ENCODE peak calls at places on chromosome 17, in six cellular contexts. One of them, this sample, is unnamed.

GRCh38 chr17:51734976-51735375 is 423.5 kb downstream of the CA10 start:
- DNase-seq in ovary: no peak
- DNase-seq in cardiac muscle cell: no peak
- DNase-seq in breast epithelium: no peak
- DNase-seq in pancreas: no peak
- DNase-seq in adrenal gland: no peak
- DNase-seq in this sample: no peak

GRCh38 chr17:57408064-57408811 is 151.9 kb downstream of the MSI2 start:
- DNase-seq in ovary: no peak
- DNase-seq in cardiac muscle cell: no peak
- DNase-seq in adrenal gland: no peak
- DNase-seq in pancreas: no peak
- DNase-seq in breast epithelium: no peak
- DNase-seq in this sample: peak; percentile 31

GRCh38 chr17:7380321-7380720 is 568 bp upstream of the TNK1 start:
- DNase-seq in adrenal gland: peak; percentile 68
- DNase-seq in ovary: peak; percentile 64
- DNase-seq in pancreas: peak; percentile 79
- DNase-seq in breast epithelium: peak; percentile 74
- DNase-seq in cardiac muscle cell: peak; percentile 71
- DNase-seq in this sample: no peak

GRCh38 chr17:78176548-78177025 is 8.2 kb downstream of the SYNGR2 start:
- DNase-seq in cardiac muscle cell: peak; percentile 61
- DNase-seq in ovary: peak; percentile 58
- DNase-seq in adrenal gland: peak; percentile 82
- DNase-seq in breast epithelium: no peak
- DNase-seq in pancreas: peak; percentile 82
- DNase-seq in this sample: peak; percentile 71

GRCh38 chr17:78515480-78515879 is 61.7 kb downstream of the DNAH17 start:
- DNase-seq in breast epithelium: no peak
- DNase-seq in pancreas: no peak
- DNase-seq in cardiac muscle cell: no peak
- DNase-seq in ovary: no peak
- DNase-seq in adrenal gland: no peak
- DNase-seq in this sample: no peak

GRCh38 chr17:2751482-2751881 is 2.0 kb upstream of the CCDC92B start:
- DNase-seq in breast epithelium: no peak
- DNase-seq in pancreas: no peak
- DNase-seq in ovary: no peak
- DNase-seq in adrenal gland: no peak
- DNase-seq in cardiac muscle cell: no peak
- DNase-seq in this sample: no peak

GRCh38 chr17:59434429-59434828 is 103.0 kb downstream of the YPEL2 start:
- DNase-seq in pancreas: no peak
- DNase-seq in adrenal gland: no peak
- DNase-seq in breast epithelium: no peak
- DNase-seq in ovary: no peak
- DNase-seq in cardiac muscle cell: no peak
- DNase-seq in this sample: no peak

GRCh38 chr17:77892031-77892430 is 66.5 kb upstream of the TNRC6C start:
- DNase-seq in cardiac muscle cell: no peak
- DNase-seq in adrenal gland: no peak
- DNase-seq in pancreas: no peak
- DNase-seq in breast epithelium: no peak
- DNase-seq in ovary: no peak
- DNase-seq in this sample: no peak

GRCh38 chr17:75693500-75694481 is 26.7 kb downstream of the SAP30BP start:
- DNase-seq in cardiac muscle cell: peak; percentile 81
- DNase-seq in breast epithelium: peak; percentile 99
- DNase-seq in adrenal gland: peak; percentile 53
- DNase-seq in ovary: no peak
- DNase-seq in pancreas: peak; percentile 70
- DNase-seq in this sample: no peak

GRCh38 chr17:72004476-72005331 is 116.1 kb upstream of the SOX9 start:
- DNase-seq in adrenal gland: no peak
- DNase-seq in ovary: no peak
- DNase-seq in pancreas: no peak
- DNase-seq in cardiac muscle cell: peak; percentile 5
- DNase-seq in breast epithelium: no peak
- DNase-seq in this sample: no peak

GRCh38 chr17:41799366-41799765 is 12.4 kb downstream of the P3H4 start:
- DNase-seq in cardiac muscle cell: no peak
- DNase-seq in ovary: no peak
- DNase-seq in breast epithelium: no peak
- DNase-seq in pancreas: no peak
- DNase-seq in adrenal gland: no peak
- DNase-seq in this sample: no peak

GRCh38 chr17:32259596-32259995 is 6.0 kb upstream of the RHBDL3 start:
- DNase-seq in adrenal gland: peak; percentile 56
- DNase-seq in breast epithelium: no peak
- DNase-seq in ovary: no peak
- DNase-seq in pancreas: no peak
- DNase-seq in cardiac muscle cell: peak; percentile 63
- DNase-seq in this sample: no peak

GRCh38 chr17:259341-259976 is 78.0 kb upstream of the DOC2B start:
- DNase-seq in breast epithelium: no peak
- DNase-seq in cardiac muscle cell: no peak
- DNase-seq in adrenal gland: peak; percentile 16
- DNase-seq in pancreas: no peak
- DNase-seq in ovary: no peak
- DNase-seq in this sample: no peak

GRCh38 chr17:57385975-57386374 is 129.7 kb downstream of the MSI2 start:
- DNase-seq in ovary: no peak
- DNase-seq in breast epithelium: no peak
- DNase-seq in adrenal gland: no peak
- DNase-seq in cardiac muscle cell: no peak
- DNase-seq in pancreas: no peak
- DNase-seq in this sample: no peak

GRCh38 chr17:40772101-40772500 is at the start of gene KRT26:
- DNase-seq in adrenal gland: no peak
- DNase-seq in ovary: no peak
- DNase-seq in breast epithelium: no peak
- DNase-seq in cardiac muscle cell: no peak
- DNase-seq in pancreas: no peak
- DNase-seq in this sample: no peak
- H3K27me3 ChIP-seq in adrenal gland: peaks cover 12% of the 10 kb centered on the region
- H3K27me3 ChIP-seq in ovary: no peaks in the 10 kb centered on the region
- H3K27me3 ChIP-seq in breast epithelium: peaks cover 7% of the 10 kb centered on the region
- H3K27me3 ChIP-seq in cardiac muscle cell: no peaks in the 10 kb centered on the region
- H3K27me3 ChIP-seq in pancreas: no peaks in the 10 kb centered on the region
- H3K27me3 ChIP-seq in this sample: peaks cover 4% of the 10 kb centered on the region

DNA sequence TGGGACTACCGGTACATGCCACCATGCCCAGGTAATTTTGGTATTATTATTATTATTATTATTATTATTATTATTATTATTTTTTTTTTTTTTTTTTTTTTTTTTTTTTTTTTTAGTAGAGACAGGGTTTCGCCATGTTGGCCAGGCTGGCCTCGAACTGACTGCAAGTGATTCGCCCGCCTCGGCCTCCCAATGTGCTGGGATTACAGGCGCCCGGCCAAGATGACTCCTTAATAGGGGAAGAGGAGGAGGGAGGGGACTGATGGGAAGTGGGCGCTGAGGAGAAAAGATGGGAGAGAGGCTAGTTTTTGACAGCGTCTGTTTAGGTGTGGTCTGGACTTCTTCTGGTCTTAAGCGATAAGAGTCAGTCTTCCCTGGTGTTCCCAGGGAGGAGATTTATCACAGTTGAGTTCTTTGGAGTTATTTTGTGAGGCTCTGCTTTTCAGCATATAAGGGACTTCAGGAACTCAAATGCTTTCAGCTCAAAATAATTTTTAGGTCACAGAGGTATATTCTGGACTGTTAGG is 34.4 kb upstream of the SLC5A10 start:
- DNase-seq in breast epithelium: no peak
- DNase-seq in cardiac muscle cell: no peak
- DNase-seq in ovary: no peak
- DNase-seq in adrenal gland: no peak
- DNase-seq in pancreas: no peak
- DNase-seq in this sample: no peak
- H3K4me1 ChIP-seq in breast epithelium: no peaks in the 10 kb centered on the region
- H3K4me1 ChIP-seq in cardiac muscle cell: peaks cover 20% of the 10 kb centered on the region
- H3K4me1 ChIP-seq in ovary: peaks cover 3% of the 10 kb centered on the region
- H3K4me1 ChIP-seq in adrenal gland: peaks cover 15% of the 10 kb centered on the region
- H3K4me1 ChIP-seq in pancreas: peaks cover 29% of the 10 kb centered on the region
- H3K4me1 ChIP-seq in this sample: peaks cover 26% of the 10 kb centered on the region

GRCh38 chr17:62804822-62805221 is 3.3 kb downstream of the MARCHF10 start:
- DNase-seq in breast epithelium: no peak
- DNase-seq in ovary: no peak
- DNase-seq in adrenal gland: no peak
- DNase-seq in pancreas: no peak
- DNase-seq in cardiac muscle cell: no peak
- DNase-seq in this sample: no peak
- H3K27me3 ChIP-seq in breast epithelium: no peaks in the 10 kb centered on the region
- H3K27me3 ChIP-seq in ovary: no peaks in the 10 kb centered on the region
- H3K27me3 ChIP-seq in adrenal gland: peaks cover 31% of the 10 kb centered on the region
- H3K27me3 ChIP-seq in pancreas: no peaks in the 10 kb centered on the region
- H3K27me3 ChIP-seq in cardiac muscle cell: no peaks in the 10 kb centered on the region
- H3K27me3 ChIP-seq in this sample: no peaks in the 10 kb centered on the region

DNA sequence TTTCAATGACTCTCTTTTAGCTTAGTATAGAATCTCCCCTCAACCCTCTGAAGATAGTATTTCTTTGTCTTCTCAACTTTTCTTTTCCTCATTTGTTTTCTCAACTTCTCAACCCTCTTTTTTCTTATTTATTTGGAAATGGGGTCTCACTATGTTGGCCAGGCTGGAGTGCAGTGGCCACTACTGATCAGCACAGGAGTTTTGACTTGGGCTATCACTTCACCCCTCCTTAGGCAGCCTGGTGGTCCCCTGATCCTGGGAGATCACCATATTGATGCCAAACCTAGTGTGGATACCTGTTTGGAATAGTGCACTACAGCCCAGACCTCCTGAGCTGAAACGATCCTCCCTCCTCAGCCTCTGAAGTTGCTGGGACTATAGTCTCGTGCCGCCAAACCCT is 79.8 kb downstream of the PITPNC1 start:
- DNase-seq in cardiac muscle cell: no peak
- DNase-seq in pancreas: no peak
- DNase-seq in ovary: no peak
- DNase-seq in breast epithelium: no peak
- DNase-seq in adrenal gland: no peak
- DNase-seq in this sample: no peak
- H3K4me1 ChIP-seq in cardiac muscle cell: no peaks in the 10 kb centered on the region
- H3K4me1 ChIP-seq in pancreas: no peaks in the 10 kb centered on the region
- H3K4me1 ChIP-seq in ovary: no peaks in the 10 kb centered on the region
- H3K4me1 ChIP-seq in breast epithelium: no peaks in the 10 kb centered on the region
- H3K4me1 ChIP-seq in adrenal gland: no peaks in the 10 kb centered on the region
- H3K4me1 ChIP-seq in this sample: peaks cover 47% of the 10 kb centered on the region

DNA sequence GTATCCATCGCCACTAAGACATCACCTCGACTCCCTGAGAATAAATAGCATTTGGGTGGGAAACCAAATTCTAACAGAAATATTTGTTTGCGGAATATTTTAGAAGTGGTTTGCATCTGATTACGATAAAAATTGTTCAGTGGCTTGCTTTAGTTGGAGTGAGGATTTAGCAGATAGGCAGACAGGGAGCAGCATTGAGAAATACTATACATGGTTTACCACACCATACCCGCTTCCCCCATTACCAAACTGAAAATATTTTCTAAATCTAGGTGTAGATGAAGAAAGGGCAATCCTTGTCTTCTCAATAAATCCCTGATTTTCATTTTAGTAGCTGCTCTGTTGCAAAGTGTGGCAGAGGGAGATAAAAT is 895 bp upstream of the BAHCC1 start:
- DNase-seq in adrenal gland: no peak
- DNase-seq in breast epithelium: no peak
- DNase-seq in cardiac muscle cell: no peak
- DNase-seq in pancreas: no peak
- DNase-seq in ovary: no peak
- DNase-seq in this sample: no peak
- H3K27me3 ChIP-seq in adrenal gland: no peaks in the 10 kb centered on the region
- H3K27me3 ChIP-seq in breast epithelium: no peaks in the 10 kb centered on the region
- H3K27me3 ChIP-seq in cardiac muscle cell: no peaks in the 10 kb centered on the region
- H3K27me3 ChIP-seq in pancreas: no peaks in the 10 kb centered on the region
- H3K27me3 ChIP-seq in ovary: no peaks in the 10 kb centered on the region
- H3K27me3 ChIP-seq in this sample: peaks cover 62% of the 10 kb centered on the region

GRCh38 chr17:55708575-55708974 is 14.1 kb downstream of the TMEM100 start:
- DNase-seq in ovary: no peak
- DNase-seq in pancreas: no peak
- DNase-seq in cardiac muscle cell: no peak
- DNase-seq in breast epithelium: no peak
- DNase-seq in adrenal gland: no peak
- DNase-seq in this sample: no peak
- H3K4me1 ChIP-seq in ovary: no peaks in the 10 kb centered on the region
- H3K4me1 ChIP-seq in pancreas: no peaks in the 10 kb centered on the region
- H3K4me1 ChIP-seq in cardiac muscle cell: peaks cover 8% of the 10 kb centered on the region
- H3K4me1 ChIP-seq in breast epithelium: no peaks in the 10 kb centered on the region
- H3K4me1 ChIP-seq in adrenal gland: peaks cover 18% of the 10 kb centered on the region
- H3K4me1 ChIP-seq in this sample: no peaks in the 10 kb centered on the region

GRCh38 chr17:44004077-44004760 is at the start of gene NAGS:
- DNase-seq in ovary: no peak
- DNase-seq in cardiac muscle cell: no peak
- DNase-seq in adrenal gland: peak; percentile 35
- DNase-seq in breast epithelium: no peak
- DNase-seq in pancreas: peak; percentile 57
- DNase-seq in this sample: no peak

GRCh38 chr17:44001461-44001920 is 2.9 kb upstream of the NAGS start:
- DNase-seq in cardiac muscle cell: no peak
- DNase-seq in ovary: no peak
- DNase-seq in breast epithelium: no peak
- DNase-seq in pancreas: no peak
- DNase-seq in adrenal gland: no peak
- DNase-seq in this sample: no peak

GRCh38 chr17:44000871-44001460 is 3.5 kb upstream of the NAGS start:
- DNase-seq in adrenal gland: no peak
- DNase-seq in breast epithelium: no peak
- DNase-seq in cardiac muscle cell: no peak
- DNase-seq in pancreas: no peak
- DNase-seq in ovary: no peak
- DNase-seq in this sample: no peak

GRCh38 chr17:44000141-44000860 is 4.1 kb upstream of the NAGS start:
- DNase-seq in pancreas: no peak
- DNase-seq in ovary: no peak
- DNase-seq in adrenal gland: no peak
- DNase-seq in cardiac muscle cell: no peak
- DNase-seq in breast epithelium: no peak
- DNase-seq in this sample: no peak

GRCh38 chr17:44002141-44002848 is 2.1 kb upstream of the NAGS start:
- DNase-seq in adrenal gland: no peak
- DNase-seq in breast epithelium: no peak
- DNase-seq in ovary: no peak
- DNase-seq in pancreas: no peak
- DNase-seq in cardiac muscle cell: peak; percentile 78
- DNase-seq in this sample: no peak
- H3K27me3 ChIP-seq in adrenal gland: peaks cover 20% of the 10 kb centered on the region
- H3K27me3 ChIP-seq in breast epithelium: peaks cover 15% of the 10 kb centered on the region
- H3K27me3 ChIP-seq in ovary: peaks cover 2% of the 10 kb centered on the region
- H3K27me3 ChIP-seq in pancreas: peaks cover 11% of the 10 kb centered on the region
- H3K27me3 ChIP-seq in cardiac muscle cell: peaks cover 39% of the 10 kb centered on the region
- H3K27me3 ChIP-seq in this sample: no peaks in the 10 kb centered on the region